ENCODE peak calls at places on chromosome 13, in seven cellular contexts. G, E, C, O, I, H and R are unnamed samples.

GRCh38 chr13:99916366-99917103 is 55.0 kb downstream of the ZIC5 start:
- DNase-seq in I (peak), G (no peak), O (peak), H (peak), C (no peak), E (no peak), R (no peak)

GRCh38 chr13:106034201-106034600 is 501.3 kb downstream of the EFNB2 start:
- DNase-seq in C (no peak), O (peak), H (peak), I (no peak), E (no peak), G (no peak), R (no peak)

GRCh38 chr13:112857914-112858490 is 111.0 kb upstream of the MCF2L start:
- DNase-seq in O (no peak), G (no peak), E (no peak), C (no peak), I (no peak), H (no peak), R (no peak)

GRCh38 chr13:111339366-111340143 is 19.1 kb downstream of the TEX29 start:
- DNase-seq in C (no peak), G (peak), E (no peak), O (no peak), H (no peak), I (no peak), R (no peak)

GRCh38 chr13:112103971-112104872 is 37.3 kb downstream of the SOX1 start:
- DNase-seq in I (no peak), H (no peak), E (no peak), C (no peak), O (no peak), G (no peak), R (no peak)

GRCh38 chr13:92175330-92175729 is 776.9 kb downstream of the GPC5 start:
- DNase-seq in E (no peak), H (peak), I (no peak), G (no peak), C (no peak), O (peak), R (peak)

GRCh38 chr13:92951273-92951820 is 275.3 kb upstream of the GPC6 start:
- DNase-seq in O (peak), E (no peak), G (no peak), I (no peak), C (no peak), H (no peak), R (no peak)

GRCh38 chr13:97425570-97425969 is 8.4 kb upstream of the RAP2A start:
- DNase-seq in C (no peak), I (no peak), G (no peak), H (no peak), O (no peak), E (no peak), R (no peak)

GRCh38 chr13:24503376-24503690 is 9.2 kb downstream of the PARP4 start:
- DNase-seq in G (no peak), O (no peak), C (no peak), H (no peak), E (no peak), I (no peak), R (no peak)

GRCh38 chr13:48585456-48585840 is 52.6 kb upstream of the RCBTB2 start:
- DNase-seq in I (peak), G (no peak), C (no peak), H (peak), O (peak), E (no peak), R (no peak)

GRCh38 chr13:49288458-49288857 is 40.7 kb downstream of the CDADC1 start:
- DNase-seq in E (no peak), I (no peak), C (no peak), H (no peak), O (no peak), G (no peak), R (no peak)

GRCh38 chr13:24995225-24995804 is 100.6 kb upstream of the PABPC3 start:
- DNase-seq in G (no peak), I (peak), H (peak), E (no peak), C (peak), O (peak), R (no peak)

GRCh38 chr13:27578121-27579030 is 42.0 kb downstream of the LNX2 start:
- DNase-seq in G (no peak), E (no peak), O (peak), H (peak), I (no peak), C (no peak), R (no peak)

GRCh38 chr13:80276371-80277289 is 64.3 kb downstream of the SPRY2 start:
- DNase-seq in H (peak), O (peak), I (no peak), C (no peak), G (no peak), E (no peak), R (no peak)

GRCh38 chr13:25525884-25526283 is 154.1 kb downstream of the ATP8A2 start:
- DNase-seq in C (no peak), E (no peak), G (no peak), O (no peak), H (no peak), I (no peak), R (no peak)

GRCh38 chr13:26476111-26476743 is 81.3 kb upstream of the WASF3 start:
- DNase-seq in I (no peak), O (peak), H (peak), E (no peak), C (no peak), G (no peak), R (no peak)

DNA sequence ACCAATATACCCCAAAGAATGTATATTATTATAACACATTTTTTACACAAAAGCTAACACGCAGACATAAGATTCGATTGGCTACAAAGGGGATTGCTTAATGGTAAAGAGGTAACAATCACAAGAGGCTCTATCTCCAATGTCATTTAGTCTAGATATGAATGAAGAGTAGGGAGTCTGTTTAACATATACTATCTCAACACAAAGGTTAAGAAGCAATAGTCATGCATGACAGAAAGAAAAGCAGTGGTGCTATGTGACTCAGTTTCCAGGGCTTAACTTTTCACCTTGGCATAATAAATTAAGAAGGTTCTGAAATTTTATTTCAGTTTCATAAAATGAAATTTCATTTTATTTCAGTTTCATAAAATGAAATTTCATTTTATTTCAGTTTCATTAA is 33.3 kb downstream of the UFM1 start:
- DNase-seq in I (no peak), G (no peak), H (no peak), E (no peak), C (no peak), O (no peak), R (no peak)
- TF ChIP-seq CTCF in I (no peak), G (no peak), H (no peak), E (no peak), C (no peak), O (no peak), R (no peak)

GRCh38 chr13:47548294-47548825 is 452.7 kb downstream of the SUCLA2 start:
- DNase-seq in E (no peak), C (no peak), I (no peak), G (no peak), H (no peak), O (no peak), R (no peak)

GRCh38 chr13:47546265-47546962 is 454.7 kb downstream of the SUCLA2 start:
- DNase-seq in G (no peak), C (no peak), H (no peak), E (no peak), O (no peak), I (no peak), R (no peak)

GRCh38 chr13:47545206-47545605 is 455.9 kb downstream of the SUCLA2 start:
- DNase-seq in O (no peak), E (no peak), C (no peak), I (no peak), G (no peak), H (peak), R (no peak)

GRCh38 chr13:47545630-47546029 is 455.4 kb downstream of the SUCLA2 start:
- DNase-seq in C (no peak), I (no peak), O (no peak), H (no peak), E (no peak), G (no peak), R (no peak)

DNA sequence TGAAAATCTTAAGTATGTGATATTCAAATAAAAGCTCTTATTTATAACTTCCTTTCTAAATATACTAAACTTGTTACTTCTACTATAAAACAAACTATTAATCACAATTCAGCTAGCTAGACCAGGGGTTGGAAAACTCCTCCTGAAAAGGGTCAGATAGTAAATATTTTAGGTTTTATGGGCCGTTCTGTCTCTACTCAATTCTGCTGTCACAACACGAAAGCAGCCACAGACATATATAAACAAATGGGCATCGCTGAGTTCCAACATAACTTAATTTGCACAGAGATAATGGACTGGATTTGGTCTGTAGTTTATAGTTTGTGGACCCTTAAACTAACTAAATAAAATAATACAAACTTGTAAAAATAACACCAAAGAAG is 454.1 kb downstream of the SUCLA2 start:
- DNase-seq in C (no peak), H (no peak), G (no peak), E (no peak), I (no peak), O (no peak), R (no peak)
- TF ChIP-seq CTCF in C (no peak), H (no peak), G (no peak), E (no peak), I (no peak), O (no peak), R (no peak)

DNA sequence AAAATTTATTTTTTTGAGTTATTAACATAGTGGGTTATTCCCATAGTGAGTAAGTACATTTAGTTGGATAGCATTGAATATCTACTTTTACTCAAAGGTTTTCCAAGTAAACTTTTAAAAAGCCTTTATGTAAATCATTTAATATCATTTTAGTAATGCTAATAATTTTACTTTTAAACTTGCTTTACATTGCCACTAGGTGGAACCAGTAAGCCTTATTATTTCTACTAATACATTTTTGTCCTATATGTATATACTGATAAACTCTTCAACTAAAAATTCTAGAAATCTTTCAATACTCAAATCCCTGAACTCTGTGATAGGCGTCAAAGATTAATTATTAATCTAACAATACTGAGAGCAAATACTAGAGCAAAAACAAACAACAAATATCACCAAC is 1709.2 kb upstream of the PCDH20 start:
- DNase-seq in H (peak), G (no peak), I (no peak), E (no peak), C (no peak), O (peak), R (no peak)
- TF ChIP-seq CTCF in H (peak), G (peak), I (no peak), E (no peak), C (no peak), O (peak), R (peak)

DNA sequence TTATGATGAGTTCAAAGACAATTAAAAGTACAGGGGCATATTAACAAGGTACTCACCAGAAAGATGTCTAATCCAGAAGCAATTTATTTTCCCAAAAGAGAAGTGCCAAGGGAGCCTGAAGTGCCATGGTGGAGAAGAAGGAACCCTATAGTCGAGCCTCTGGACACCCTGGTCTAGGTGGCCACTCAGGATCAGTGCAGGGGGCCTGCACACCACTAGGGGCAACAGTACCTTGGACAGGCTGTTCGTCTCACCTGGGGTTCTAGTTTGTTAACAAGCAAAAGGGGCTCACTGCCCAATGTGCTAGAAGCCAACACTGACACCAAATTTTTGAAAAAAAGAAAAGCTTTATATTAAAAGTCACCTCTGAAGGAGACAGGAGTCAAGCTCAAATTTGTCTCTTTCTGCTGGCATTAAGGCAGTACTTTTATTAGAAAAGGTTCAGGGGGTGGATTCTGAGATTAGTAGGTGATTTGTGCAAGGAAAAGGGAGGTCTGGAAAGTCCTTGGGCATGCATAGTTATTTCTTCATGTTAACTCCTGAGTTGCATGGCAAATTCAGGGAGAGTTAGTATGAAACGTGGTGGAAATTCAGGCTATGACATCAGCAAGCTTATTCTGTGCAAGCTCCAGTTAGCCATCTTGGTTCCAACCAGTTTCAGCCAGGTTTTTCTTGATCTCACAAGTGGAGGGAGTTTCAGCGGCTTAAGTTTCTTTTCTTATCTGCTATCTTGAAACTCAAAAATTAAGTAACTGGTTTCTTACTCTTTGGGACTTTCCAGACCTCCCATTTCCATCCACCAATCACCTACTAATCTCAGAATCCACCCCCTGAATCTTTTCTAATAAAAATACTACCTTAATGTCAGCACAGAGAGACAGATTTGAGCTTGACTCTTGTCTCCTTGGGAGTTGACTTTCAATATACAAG is 884 bp upstream of the CBY2 start:
- DNase-seq in I (no peak), G (no peak), H (no peak), O (no peak), C (no peak), E (no peak), R (no peak)
- TF ChIP-seq CTCF in I (no peak), G (peak), H (no peak), O (no peak), C (no peak), E (no peak), R (no peak)

GRCh38 chr13:102654786-102655185 is 40.1 kb downstream of the METTL21C start:
- DNase-seq in I (no peak), E (no peak), G (no peak), C (no peak), H (no peak), O (no peak), R (no peak)

GRCh38 chr13:102651892-102652291 is 43.0 kb downstream of the METTL21C start:
- DNase-seq in O (peak), G (no peak), C (no peak), E (no peak), H (peak), I (no peak), R (no peak)

GRCh38 chr13:102658678-102659077 is 36.2 kb downstream of the METTL21C start:
- DNase-seq in G (no peak), I (no peak), O (peak), H (peak), C (no peak), E (no peak), R (no peak)

GRCh38 chr13:102659168-102659713 is 35.6 kb downstream of the METTL21C start:
- DNase-seq in I (no peak), H (no peak), G (no peak), E (no peak), C (no peak), O (no peak), R (no peak)

DNA sequence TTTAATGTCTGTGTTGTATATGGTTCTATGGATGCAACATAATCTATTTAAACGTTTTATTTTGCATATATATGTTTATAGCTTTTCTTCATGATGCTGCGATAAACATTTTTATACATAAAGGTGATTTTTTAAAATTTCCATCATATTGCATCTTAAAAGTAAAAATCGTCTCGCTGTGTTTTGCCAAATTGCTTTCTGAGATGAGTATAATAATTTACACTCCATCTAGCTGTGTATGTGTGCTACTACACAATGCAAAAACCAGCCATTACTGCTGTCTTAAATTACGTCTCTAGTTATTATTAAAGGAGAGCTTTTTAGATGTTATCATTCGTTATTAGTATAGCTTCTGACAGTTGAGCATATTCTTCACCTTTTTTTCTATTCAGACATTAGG is 37.2 kb downstream of the METTL21C start:
- DNase-seq in G (no peak), H (peak), E (no peak), I (no peak), O (peak), C (no peak), R (no peak)
- TF ChIP-seq CTCF in G (peak), H (peak), E (no peak), I (no peak), O (peak), C (peak), R (peak)

DNA sequence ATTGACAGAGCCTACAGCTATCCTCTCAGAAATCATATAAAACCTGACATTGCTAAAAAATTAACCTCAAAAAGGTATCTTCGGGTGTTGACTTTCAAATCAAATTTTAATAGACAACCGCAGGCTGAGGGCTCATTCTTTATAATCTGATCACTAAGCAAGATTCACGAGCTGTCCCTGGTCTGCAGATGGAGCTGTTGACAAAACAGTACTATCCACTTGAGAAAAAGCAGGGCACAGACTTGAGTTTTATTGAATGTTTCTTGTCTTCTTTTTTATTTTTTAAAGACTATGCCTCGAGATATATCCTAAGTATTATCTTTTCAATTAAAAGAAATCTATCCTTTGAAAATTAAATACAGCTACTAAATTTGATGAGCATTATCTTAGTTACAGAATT is 540.5 kb downstream of the PCDH9 start:
- DNase-seq in G (no peak), C (no peak), E (no peak), H (peak), O (peak), I (no peak), R (no peak)
- TF ChIP-seq CTCF in G (no peak), C (no peak), E (no peak), H (peak), O (peak), I (no peak), R (no peak)